ENCODE peak calls at places on chromosomes 2 and 18, in eight cellular contexts. One of them, this sample, is unnamed.

GRCh38 chr2:241870611-241871537 is 1.3 kb downstream of the RTP5 start:
- DNase-seq in GM12865: no peak
- DNase-seq in cardiac fibroblast: peak; percentile 7
- DNase-seq in BJ: no peak
- DNase-seq in epithelial cell of esophagus: no peak
- DNase-seq in AG09309: no peak
- DNase-seq in AG04450: no peak
- DNase-seq in keratinocyte: no peak
- DNase-seq in this sample: no peak

GRCh38 chr2:195486987-195487644 is 169.9 kb upstream of the SLC39A10 start:
- DNase-seq in AG09309: no peak
- DNase-seq in GM12865: peak; percentile 42
- DNase-seq in keratinocyte: peak; percentile 19
- DNase-seq in cardiac fibroblast: peak; percentile 66
- DNase-seq in AG04450: peak; percentile 26
- DNase-seq in epithelial cell of esophagus: peak; percentile 58
- DNase-seq in BJ: no peak
- DNase-seq in this sample: peak; percentile 23

GRCh38 chr2:97735161-97735561 is 21.8 kb downstream of the ZAP70 start:
- DNase-seq in AG09309: no peak
- DNase-seq in BJ: no peak
- DNase-seq in keratinocyte: no peak
- DNase-seq in cardiac fibroblast: no peak
- DNase-seq in AG04450: no peak
- DNase-seq in epithelial cell of esophagus: no peak
- DNase-seq in GM12865: no peak
- DNase-seq in this sample: no peak

GRCh38 chr2:177553176-177553909 is 160.8 kb downstream of the AGPS start:
- DNase-seq in BJ: no peak
- DNase-seq in epithelial cell of esophagus: peak; percentile 39
- DNase-seq in GM12865: no peak
- DNase-seq in keratinocyte: no peak
- DNase-seq in cardiac fibroblast: peak; percentile 45
- DNase-seq in AG04450: no peak
- DNase-seq in AG09309: no peak
- DNase-seq in this sample: no peak

GRCh38 chr2:108823286-108823685 is 36.7 kb downstream of the CCDC138 start:
- DNase-seq in GM12865: no peak
- DNase-seq in cardiac fibroblast: no peak
- DNase-seq in epithelial cell of esophagus: no peak
- DNase-seq in keratinocyte: no peak
- DNase-seq in AG04450: no peak
- DNase-seq in AG09309: no peak
- DNase-seq in BJ: no peak
- DNase-seq in this sample: no peak

GRCh38 chr2:109644571-109645275 is 30.6 kb downstream of the SOWAHC start:
- DNase-seq in GM12865: no peak
- DNase-seq in cardiac fibroblast: no peak
- DNase-seq in AG09309: no peak
- DNase-seq in epithelial cell of esophagus: peak; percentile 28
- DNase-seq in BJ: no peak
- DNase-seq in AG04450: no peak
- DNase-seq in keratinocyte: no peak
- DNase-seq in this sample: no peak

GRCh38 chr18:66694857-66695256 is 91.0 kb upstream of the CDH19 start:
- DNase-seq in cardiac fibroblast: no peak
- DNase-seq in BJ: no peak
- DNase-seq in epithelial cell of esophagus: no peak
- DNase-seq in AG04450: no peak
- DNase-seq in GM12865: no peak
- DNase-seq in AG09309: no peak
- DNase-seq in keratinocyte: no peak
- DNase-seq in this sample: no peak

GRCh38 chr2:160308915-160309314 is 108.8 kb upstream of the ITGB6 start:
- DNase-seq in AG04450: no peak
- DNase-seq in GM12865: no peak
- DNase-seq in epithelial cell of esophagus: peak; percentile 88
- DNase-seq in keratinocyte: peak; percentile 66
- DNase-seq in AG09309: no peak
- DNase-seq in BJ: peak; percentile 50
- DNase-seq in cardiac fibroblast: peak; percentile 94
- DNase-seq in this sample: peak; percentile 80

GRCh38 chr2:83112863-83113262 is 1346.2 kb downstream of the SUCLG1 start:
- DNase-seq in BJ: no peak
- DNase-seq in epithelial cell of esophagus: no peak
- DNase-seq in keratinocyte: no peak
- DNase-seq in AG09309: no peak
- DNase-seq in cardiac fibroblast: peak; percentile 0
- DNase-seq in GM12865: no peak
- DNase-seq in AG04450: no peak
- DNase-seq in this sample: no peak

GRCh38 chr2:200161458-200161857 is 145.0 kb upstream of the SPATS2L start:
- DNase-seq in keratinocyte: no peak
- DNase-seq in GM12865: no peak
- DNase-seq in epithelial cell of esophagus: peak; percentile 51
- DNase-seq in cardiac fibroblast: no peak
- DNase-seq in AG04450: no peak
- DNase-seq in BJ: no peak
- DNase-seq in AG09309: no peak
- DNase-seq in this sample: no peak

GRCh38 chr2:228352048-228352447 is 170.6 kb upstream of the SPHKAP start:
- DNase-seq in cardiac fibroblast: no peak
- DNase-seq in AG09309: no peak
- DNase-seq in keratinocyte: no peak
- DNase-seq in GM12865: no peak
- DNase-seq in BJ: no peak
- DNase-seq in epithelial cell of esophagus: no peak
- DNase-seq in AG04450: no peak
- DNase-seq in this sample: no peak

DNA sequence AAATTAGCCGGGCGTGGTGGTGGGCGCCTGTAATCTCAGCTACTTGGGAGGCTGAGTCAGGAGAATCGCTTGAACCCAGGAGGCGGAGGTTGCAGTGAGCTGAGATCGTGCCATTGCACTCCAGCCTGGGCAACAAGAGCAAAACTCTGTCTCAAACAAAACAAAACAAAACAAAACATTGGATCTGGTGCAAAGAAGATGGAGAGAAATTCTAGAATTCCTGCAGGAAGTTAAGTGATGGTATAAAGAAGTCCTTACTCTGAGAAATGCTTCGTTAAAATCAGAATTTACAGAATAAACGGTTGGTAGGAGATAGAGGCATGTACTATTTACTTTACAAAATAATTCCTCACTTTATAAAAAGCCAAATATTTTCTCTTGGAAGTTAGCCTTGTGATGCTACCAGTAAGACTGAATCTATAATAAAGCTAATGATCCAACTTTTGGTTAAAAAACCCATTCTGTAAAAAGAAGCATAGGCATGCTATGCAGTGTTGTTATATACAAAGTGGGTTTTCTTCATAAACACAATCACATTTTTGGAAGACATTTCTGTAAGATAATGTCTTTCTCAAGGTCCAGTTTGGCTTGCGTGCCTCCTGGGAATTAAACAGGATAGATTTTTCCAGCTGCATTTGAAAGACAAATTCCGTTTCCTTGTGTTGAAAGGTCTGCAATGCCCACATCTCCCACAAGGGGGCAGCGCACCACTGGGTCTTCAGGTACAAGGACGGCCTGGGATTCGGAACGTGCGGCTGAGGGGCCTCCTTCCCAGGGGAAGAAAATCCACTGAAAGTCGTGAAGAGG is 35.6 kb upstream of the PNO1 start:
- DNase-seq in epithelial cell of esophagus: peak; percentile 81
- DNase-seq in BJ: peak; percentile 31
- DNase-seq in AG04450: peak; percentile 82
- DNase-seq in AG09309: peak; percentile 57
- DNase-seq in GM12865: peak; percentile 91
- DNase-seq in cardiac fibroblast: peak; percentile 91
- DNase-seq in keratinocyte: peak; percentile 26
- DNase-seq in this sample: peak; percentile 79
- H3K4me3 ChIP-seq in epithelial cell of esophagus: no peak overlapping the region
- H3K4me3 ChIP-seq in BJ: no peak overlapping the region
- H3K4me3 ChIP-seq in AG04450: no peak overlapping the region
- H3K4me3 ChIP-seq in AG09309: no peak overlapping the region
- H3K4me3 ChIP-seq in GM12865: peak overlapping the region; percentile 30
- H3K4me3 ChIP-seq in cardiac fibroblast: no peak overlapping the region
- H3K4me3 ChIP-seq in keratinocyte: no peak overlapping the region
- H3K4me3 ChIP-seq in this sample: no peak overlapping the region

DNA sequence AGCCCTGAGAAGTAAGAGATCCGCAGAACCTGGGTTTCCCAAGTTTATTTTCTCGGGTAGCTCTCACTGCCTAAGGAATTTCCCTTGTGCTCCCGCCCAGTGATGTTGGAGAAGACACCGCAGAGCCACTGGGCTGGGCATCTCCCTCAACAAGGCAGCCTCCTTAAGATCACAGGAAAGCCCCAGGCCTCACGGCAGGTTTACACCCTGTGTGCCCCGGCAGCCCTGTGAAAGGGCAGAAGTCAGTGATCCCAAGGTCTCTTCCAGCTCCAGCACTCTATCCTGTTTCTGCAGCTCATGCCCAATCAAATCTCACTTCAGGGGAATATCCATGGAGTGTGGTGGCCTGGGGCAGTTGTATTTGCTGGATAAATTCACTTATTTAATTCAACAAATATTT is 66.5 kb downstream of the ACTR2 start:
- DNase-seq in BJ: no peak
- DNase-seq in AG04450: no peak
- DNase-seq in cardiac fibroblast: no peak
- DNase-seq in keratinocyte: no peak
- DNase-seq in GM12865: no peak
- DNase-seq in epithelial cell of esophagus: no peak
- DNase-seq in AG09309: no peak
- DNase-seq in this sample: no peak
- TF ChIP-seq CTCF in BJ: no peak
- TF ChIP-seq CTCF in AG04450: no peak
- TF ChIP-seq CTCF in cardiac fibroblast: no peak
- TF ChIP-seq CTCF in keratinocyte: no peak
- TF ChIP-seq CTCF in GM12865: no peak
- TF ChIP-seq CTCF in epithelial cell of esophagus: no peak
- TF ChIP-seq CTCF in AG09309: no peak
- TF ChIP-seq CTCF in this sample: no peak

GRCh38 chr2:66559672-66560071 is 124.7 kb downstream of the MEIS1 start:
- DNase-seq in BJ: no peak
- DNase-seq in AG04450: no peak
- DNase-seq in epithelial cell of esophagus: peak; percentile 79
- DNase-seq in cardiac fibroblast: peak; percentile 48
- DNase-seq in AG09309: no peak
- DNase-seq in keratinocyte: no peak
- DNase-seq in GM12865: no peak
- DNase-seq in this sample: no peak

GRCh38 chr2:66555076-66555475 is 120.2 kb downstream of the MEIS1 start:
- DNase-seq in AG04450: no peak
- DNase-seq in AG09309: no peak
- DNase-seq in BJ: no peak
- DNase-seq in GM12865: no peak
- DNase-seq in keratinocyte: no peak
- DNase-seq in cardiac fibroblast: peak; percentile 74
- DNase-seq in epithelial cell of esophagus: peak; percentile 69
- DNase-seq in this sample: no peak

GRCh38 chr2:66550826-66551225 is 115.9 kb downstream of the MEIS1 start:
- DNase-seq in cardiac fibroblast: no peak
- DNase-seq in epithelial cell of esophagus: peak; percentile 79
- DNase-seq in GM12865: no peak
- DNase-seq in AG09309: no peak
- DNase-seq in keratinocyte: no peak
- DNase-seq in BJ: no peak
- DNase-seq in AG04450: no peak
- DNase-seq in this sample: no peak

GRCh38 chr2:66553370-66553769 is 118.4 kb downstream of the MEIS1 start:
- DNase-seq in keratinocyte: no peak
- DNase-seq in AG04450: no peak
- DNase-seq in epithelial cell of esophagus: peak; percentile 90
- DNase-seq in cardiac fibroblast: no peak
- DNase-seq in GM12865: no peak
- DNase-seq in AG09309: no peak
- DNase-seq in BJ: no peak
- DNase-seq in this sample: no peak

DNA sequence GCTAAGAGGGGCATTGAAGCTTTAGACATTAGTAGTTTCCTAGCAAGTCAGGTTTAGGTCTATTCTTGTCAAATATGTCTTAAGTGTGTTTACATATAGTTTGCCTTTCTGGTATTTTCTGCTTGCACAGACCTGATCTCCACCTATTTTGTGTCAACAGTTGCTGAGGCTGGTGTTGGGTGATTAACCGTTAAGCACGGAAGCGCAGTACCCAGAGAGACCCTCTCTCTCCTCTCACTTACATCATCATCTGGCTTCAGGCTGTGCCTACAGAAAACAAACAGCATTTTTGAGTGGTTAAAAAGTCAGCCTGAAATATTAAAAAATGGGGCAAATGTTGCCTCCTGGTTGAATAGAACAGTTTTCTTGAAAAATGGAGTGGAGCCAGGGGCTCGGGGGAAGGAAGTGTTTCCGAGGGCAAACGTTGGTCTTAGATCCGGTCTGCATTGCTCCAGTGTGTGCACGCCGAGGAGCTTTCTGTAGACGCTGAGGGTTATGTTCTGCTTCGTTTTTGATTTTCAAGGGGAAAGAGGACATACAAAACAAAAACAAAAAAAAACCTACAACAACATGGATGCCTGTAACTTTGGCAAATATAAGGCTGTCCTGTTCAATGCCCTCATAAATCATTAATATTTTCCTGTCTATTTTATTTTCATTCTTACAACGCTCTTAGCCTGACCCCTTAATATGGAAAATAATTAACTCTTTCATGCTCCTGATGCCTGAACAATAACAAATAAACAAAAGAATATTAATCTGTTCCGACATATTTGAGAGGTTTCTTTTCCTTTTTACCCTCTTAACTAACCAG is 120.8 kb downstream of the MEIS1 start:
- DNase-seq in keratinocyte: no peak
- DNase-seq in cardiac fibroblast: peak; percentile 58
- DNase-seq in epithelial cell of esophagus: peak; percentile 90
- DNase-seq in GM12865: no peak
- DNase-seq in BJ: no peak
- DNase-seq in AG04450: no peak
- DNase-seq in AG09309: no peak
- DNase-seq in this sample: no peak
- H3K4me3 ChIP-seq in keratinocyte: peak overlapping the region; percentile 8
- H3K4me3 ChIP-seq in cardiac fibroblast: no peak overlapping the region
- H3K4me3 ChIP-seq in epithelial cell of esophagus: no peak overlapping the region
- H3K4me3 ChIP-seq in GM12865: no peak overlapping the region
- H3K4me3 ChIP-seq in BJ: no peak overlapping the region
- H3K4me3 ChIP-seq in AG04450: no peak overlapping the region
- H3K4me3 ChIP-seq in AG09309: no peak overlapping the region
- H3K4me3 ChIP-seq in this sample: peak overlapping the region; percentile 1

GRCh38 chr2:230043025-230043424 is 25.7 kb downstream of the SLC16A14 start:
- DNase-seq in AG09309: no peak
- DNase-seq in keratinocyte: no peak
- DNase-seq in cardiac fibroblast: no peak
- DNase-seq in BJ: no peak
- DNase-seq in GM12865: no peak
- DNase-seq in AG04450: no peak
- DNase-seq in epithelial cell of esophagus: no peak
- DNase-seq in this sample: no peak
- TF ChIP-seq CTCF in AG09309: no peak
- TF ChIP-seq CTCF in keratinocyte: no peak
- TF ChIP-seq CTCF in cardiac fibroblast: no peak
- TF ChIP-seq CTCF in BJ: no peak
- TF ChIP-seq CTCF in GM12865: no peak
- TF ChIP-seq CTCF in AG04450: no peak
- TF ChIP-seq CTCF in epithelial cell of esophagus: no peak
- TF ChIP-seq CTCF in this sample: no peak